ENCODE peak calls at places on chromosomes 2 and 18, in nine cellular contexts. F is lower leg skin; G is naive thymus-derived CD4-positive, alpha-beta T cell; O is neural progenitor cell; B is A549; U is BE2C; L is epithelial cell of esophagus; C is aorta; I is AG10803. Z is an unnamed sample.
A peak's percentile ranks its signal among the peaks of the same experiment; 100 is the strongest.

GRCh38 chr2:187442378-187442777 is 5.7 kb downstream of the CALCRL start:
- DNase-seq in U (no peak), O (no peak), B (no peak), G (no peak), L (no peak), F (no peak), I (no peak), C (no peak), Z (no peak)

GRCh38 chr2:172433169-172433568 is 5.8 kb downstream of the ITGA6 start:
- DNase-seq in I (no peak), C (no peak), O (no peak), B (no peak), L (peak; percentile 69), G (no peak), U (no peak), F (no peak), Z (no peak)

GRCh38 chr2:148640767-148641166 is 3.8 kb upstream of the EPC2 start:
- DNase-seq in F (no peak), G (no peak), O (peak; percentile 23), L (peak; percentile 19), C (no peak), I (peak; percentile 49), B (no peak), U (no peak), Z (no peak)

GRCh38 chr2:72144412-72144745 is 3.3 kb downstream of the CYP26B1 start:
- DNase-seq in C (peak; percentile 90), F (no peak), U (no peak), L (no peak), B (no peak), O (no peak), I (no peak), G (no peak), Z (peak; percentile 67)

GRCh38 chr2:236711440-236711839 is 141.8 kb downstream of the ACKR3 start:
- DNase-seq in L (peak; percentile 92), B (no peak), I (peak; percentile 78), F (no peak), U (no peak), G (no peak), C (peak; percentile 63), O (no peak), Z (peak; percentile 41)

GRCh38 chr2:44941551-44942234 is at the start of gene SIX3:
- DNase-seq in G (no peak), L (peak; percentile 28), C (no peak), F (no peak), B (no peak), I (peak; percentile 22), O (peak; percentile 95), U (peak; percentile 80), Z (no peak)

GRCh38 chr18:13638684-13639083 is 87.7 kb downstream of the FAM210A start:
- DNase-seq in G (no peak), I (no peak), L (no peak), C (no peak), F (no peak), B (no peak), U (no peak), O (no peak), Z (no peak)

GRCh38 chr18:29693334-29693733 is 1349.2 kb downstream of the DSC3 start:
- DNase-seq in L (no peak), I (peak; percentile 1), U (no peak), C (no peak), O (no peak), B (no peak), G (no peak), F (no peak), Z (no peak)

GRCh38 chr2:201401815-201402214 is 44.7 kb upstream of the FLACC1 start:
- DNase-seq in O (no peak), G (no peak), L (no peak), B (no peak), U (no peak), I (no peak), F (no peak), C (no peak), Z (no peak)

GRCh38 chr2:181218271-181218935 is 238.0 kb downstream of the UBE2E3 start:
- DNase-seq in U (no peak), L (no peak), G (no peak), C (no peak), I (no peak), F (no peak), O (peak; percentile 59), B (no peak), Z (no peak)

GRCh38 chr2:168470880-168471475 is 14.9 kb downstream of the CERS6 start:
- DNase-seq in U (peak; percentile 12), F (no peak), B (no peak), G (no peak), O (peak; percentile 59), I (no peak), C (no peak), L (no peak), Z (no peak)

GRCh38 chr2:105518897-105519296 is 120.0 kb upstream of the FHL2 start:
- DNase-seq in O (no peak), F (no peak), U (no peak), I (no peak), C (no peak), G (no peak), B (no peak), L (no peak), Z (no peak)

GRCh38 chr2:241586564-241587264 is 28.2 kb downstream of the BOK start:
- DNase-seq in I (no peak), F (no peak), U (no peak), O (no peak), B (no peak), L (no peak), G (no peak), C (no peak), Z (no peak)

GRCh38 chr18:14961991-14962390 is 214.0 kb downstream of the ANKRD30B start:
- DNase-seq in B (no peak), O (no peak), L (no peak), G (no peak), C (no peak), F (peak; percentile 45), I (no peak), U (no peak), Z (no peak)

GRCh38 chr18:67302043-67302442 is 214.5 kb downstream of the DSEL start:
- DNase-seq in O (no peak), B (no peak), F (no peak), L (peak; percentile 19), U (no peak), C (no peak), G (no peak), I (peak; percentile 3), Z (no peak)

GRCh38 chr2:70887550-70888229 is 48.0 kb upstream of the ATP6V1B1 start:
- DNase-seq in O (peak; percentile 93), U (peak; percentile 68), C (no peak), F (peak; percentile 86), I (no peak), B (peak; percentile 74), L (no peak), G (no peak), Z (peak; percentile 74)

GRCh38 chr2:85490861-85491763 is 47.9 kb upstream of the MAT2A start:
- DNase-seq in O (no peak), C (no peak), I (no peak), L (peak; percentile 17), U (no peak), F (peak; percentile 46), B (no peak), G (no peak), Z (no peak)

DNA sequence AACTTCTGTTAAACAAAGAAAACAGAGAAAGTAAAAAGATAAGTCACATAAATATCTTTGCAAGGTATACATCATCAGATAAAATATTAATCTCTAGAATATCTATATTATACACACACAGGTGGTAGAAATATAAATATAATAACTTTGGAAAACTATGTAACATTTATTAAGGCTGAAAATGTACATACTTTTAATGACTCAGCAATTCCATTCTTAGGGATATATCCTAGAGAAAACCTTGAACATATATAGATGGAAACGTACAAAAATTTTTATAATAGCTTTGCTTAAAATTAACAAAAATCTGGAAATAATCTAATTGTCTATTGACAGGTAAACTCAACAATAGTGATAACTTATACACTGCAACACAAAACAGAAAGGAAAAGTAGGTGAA is 381.3 kb downstream of the GPD2 start:
- DNase-seq in U (no peak), G (no peak), O (no peak), B (no peak), C (no peak), L (no peak), F (no peak), I (no peak), Z (no peak)
- H3K4me3 ChIP-seq in U (no peak overlapping the region), G (no peak overlapping the region), O (no peak overlapping the region), B (no peak overlapping the region), C (no peak overlapping the region), L (no peak overlapping the region), F (no peak overlapping the region), I (no peak overlapping the region), Z (no peak overlapping the region)

GRCh38 chr2:133568172-133568571 is at the start of gene NCKAP5:
- DNase-seq in B (peak; percentile 38), U (no peak), O (peak; percentile 57), I (peak; percentile 37), G (no peak), F (no peak), L (peak; percentile 76), C (no peak), Z (peak; percentile 62)
- H3K4me3 ChIP-seq in B (peak within 1 kb of the TSS; percentile 35), U (no peak within 1 kb of the TSS), O (peak within 1 kb of the TSS; percentile 18), I (peak within 1 kb of the TSS; percentile 49), G (no peak within 1 kb of the TSS), F (no peak within 1 kb of the TSS), L (peak within 1 kb of the TSS; percentile 36), C (no peak within 1 kb of the TSS), Z (peak within 1 kb of the TSS; percentile 39)

DNA sequence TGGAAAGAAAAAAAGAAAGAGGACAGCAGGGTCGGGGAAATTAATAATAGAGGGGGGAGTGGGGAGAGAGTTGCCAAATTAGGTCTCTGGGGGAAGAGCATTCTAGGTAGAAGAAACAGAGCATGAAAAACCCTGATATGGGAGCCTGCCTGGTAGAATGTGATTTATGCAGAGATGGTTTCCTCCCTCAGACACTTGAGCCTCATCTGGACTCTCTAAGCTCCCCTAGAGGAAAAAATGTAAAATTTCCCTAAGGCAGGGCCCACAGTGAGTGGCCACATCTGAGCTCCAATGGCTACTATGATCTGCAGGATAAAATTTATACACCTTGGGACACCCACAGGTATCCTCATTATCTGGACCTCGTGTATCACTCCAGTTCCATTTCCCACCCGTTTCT is 20.6 kb upstream of the EPAS1 start:
- DNase-seq in B (peak; percentile 33), F (no peak), U (no peak), G (no peak), L (peak; percentile 8), C (no peak), O (no peak), I (peak; percentile 34), Z (no peak)
- H3K4me3 ChIP-seq in B (no peak overlapping the region), F (no peak overlapping the region), U (no peak overlapping the region), G (no peak overlapping the region), L (no peak overlapping the region), C (no peak overlapping the region), O (no peak overlapping the region), I (no peak overlapping the region), Z (no peak overlapping the region)

DNA sequence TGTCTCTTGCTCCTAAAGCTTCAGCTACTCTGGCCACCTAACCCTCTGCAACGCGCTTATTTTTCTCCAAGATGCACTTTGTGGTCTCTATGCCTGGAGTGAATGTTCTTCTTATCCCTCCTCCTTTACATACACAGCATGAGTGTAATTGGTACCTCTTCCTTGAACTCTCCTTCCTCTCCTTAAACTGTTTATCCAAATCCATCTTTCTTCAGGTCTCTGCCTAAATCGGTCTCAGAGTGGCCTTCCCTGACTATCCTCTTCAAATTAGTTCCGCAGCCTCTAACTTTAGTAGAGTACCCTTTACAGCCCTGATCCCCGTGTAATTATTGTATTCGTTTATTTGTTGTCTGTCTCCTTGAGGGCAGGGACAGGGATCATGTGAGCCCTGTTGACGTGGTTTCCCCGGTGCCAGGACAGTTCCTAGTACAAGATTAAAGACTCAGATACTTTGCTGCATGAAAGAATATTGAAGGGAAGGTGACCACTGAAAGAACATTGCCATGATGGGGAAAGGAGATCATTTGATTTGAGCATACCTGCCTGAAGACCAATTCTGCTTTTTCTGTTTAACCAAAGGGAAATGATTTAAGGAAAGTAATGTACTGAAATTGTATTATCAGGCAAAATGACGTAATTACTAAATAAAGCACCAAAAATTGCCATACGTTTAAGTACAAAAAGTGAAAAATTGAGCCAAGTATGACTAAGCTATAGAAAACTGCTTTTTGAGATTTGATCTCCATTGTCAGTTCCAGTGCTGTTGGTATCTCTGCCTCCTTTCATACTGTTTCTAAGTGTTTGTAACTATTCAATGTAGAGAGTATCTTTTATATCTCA is 1.2 kb downstream of the CNOT9 start:
- DNase-seq in L (peak; percentile 33), B (no peak), O (peak; percentile 22), C (no peak), I (peak; percentile 39), G (no peak), U (peak; percentile 20), F (no peak), Z (no peak)
- H3K4me3 ChIP-seq in L (peak overlapping the region; percentile 79), B (peak overlapping the region; percentile 74), O (peak overlapping the region; percentile 66), C (peak overlapping the region; percentile 63), I (peak overlapping the region; percentile 73), G (peak overlapping the region; percentile 78), U (peak overlapping the region; percentile 82), F (peak overlapping the region; percentile 83), Z (peak overlapping the region; percentile 90)